ENCODE peak calls at places on chromosomes 16 and 17, in six cellular contexts. Q is HCT116, R is H1, S is GM12878, K is K562, M is HepG2. O is an unnamed sample.

GRCh38 chr16:180921-181667 is 835 bp downstream of the HBQ1 start:
- DNase-seq in R (peak; percentile 54), S (peak; percentile 7), M (peak; percentile 76), K (peak; percentile 88), Q (peak; percentile 12), O (peak; percentile 81)

GRCh38 chr16:67530013-67530939 is 1.6 kb downstream of the RIPOR1 start:
- DNase-seq in S (no peak), R (no peak), K (peak; percentile 53), Q (no peak), M (no peak), O (no peak)

GRCh38 chr16:21100447-21100846 is 50.2 kb downstream of the DNAH3 start:
- DNase-seq in S (no peak), R (no peak), Q (peak; percentile 19), M (no peak), K (no peak), O (no peak)

GRCh38 chr17:78993981-78994671 is 14.4 kb upstream of the LGALS3BP start:
- DNase-seq in M (no peak), R (no peak), S (no peak), K (no peak), Q (no peak), O (no peak)

GRCh38 chr16:57618306-57619132 is 9.9 kb upstream of the ADGRG1 start:
- DNase-seq in M (no peak), S (no peak), K (no peak), R (no peak), Q (no peak), O (no peak)

GRCh38 chr16:85328665-85329058 is 216.4 kb upstream of the CIBAR2 start:
- DNase-seq in R (no peak), M (no peak), K (peak; percentile 66), Q (no peak), S (no peak), O (no peak)

GRCh38 chr17:45338023-45338781 is 21.4 kb upstream of the MAP3K14 start:
- DNase-seq in S (no peak), Q (no peak), R (no peak), M (no peak), K (no peak), O (no peak)

GRCh38 chr16:87628940-87629339 is 26.6 kb downstream of the JPH3 start:
- DNase-seq in S (no peak), R (no peak), K (no peak), Q (no peak), M (no peak), O (no peak)

GRCh38 chr16:67860589-67861398 is 12.1 kb upstream of the EDC4 start:
- DNase-seq in M (no peak), S (no peak), Q (no peak), K (no peak), R (no peak), O (no peak)

GRCh38 chr17:39139137-39139516 is 12.3 kb downstream of the PLXDC1 start:
- DNase-seq in S (no peak), M (no peak), R (no peak), K (no peak), Q (no peak), O (no peak)

GRCh38 chr17:75783069-75783783 is 1.4 kb upstream of the UNK start:
- DNase-seq in R (no peak), K (no peak), S (peak; percentile 83), M (peak; percentile 52), Q (peak; percentile 80), O (no peak)

GRCh38 chr16:63361032-63361624 is 1324.9 kb upstream of the CDH8 start:
- DNase-seq in K (peak; percentile 23), Q (peak; percentile 15), S (no peak), R (no peak), M (peak; percentile 46), O (peak; percentile 39)

GRCh38 chr16:49608095-49608494 is 234.5 kb downstream of the C16orf78 start:
- DNase-seq in M (no peak), Q (no peak), S (no peak), K (no peak), R (no peak), O (no peak)

GRCh38 chr17:27415090-27415795 is 41.0 kb upstream of the KSR1 start:
- DNase-seq in M (no peak), Q (no peak), S (no peak), R (no peak), K (peak; percentile 35), O (no peak)

GRCh38 chr17:9646556-9646905 is 1.2 kb downstream of the USP43 start:
- DNase-seq in M (no peak), K (no peak), R (no peak), Q (no peak), S (no peak), O (no peak)

GRCh38 chr16:51035110-51035498 is 116.0 kb downstream of the SALL1 start:
- DNase-seq in S (no peak), Q (no peak), M (no peak), K (no peak), R (no peak), O (no peak)

GRCh38 chr17:81794509-81794908 is 9.4 kb upstream of the GCGR start:
- DNase-seq in K (no peak), S (no peak), M (no peak), R (no peak), Q (no peak), O (no peak)

GRCh38 chr17:2815781-2816185 is 19.5 kb downstream of the RAP1GAP2 start:
- DNase-seq in M (no peak), S (no peak), Q (no peak), K (no peak), R (no peak), O (no peak)

GRCh38 chr16:67312450-67313118 is 14.0 kb downstream of the KCTD19 start:
- DNase-seq in M (no peak), S (no peak), Q (no peak), R (no peak), K (no peak), O (no peak)

GRCh38 chr16:2003231-2003826 is 6.3 kb downstream of the ZNF598 start:
- DNase-seq in R (no peak), Q (no peak), S (no peak), K (no peak), M (no peak), O (no peak)

GRCh38 chr17:46273541-46274236 is 21.2 kb upstream of the LRRC37A start:
- DNase-seq in K (no peak), S (no peak), Q (no peak), M (no peak), R (no peak), O (no peak)

GRCh38 chr17:2869604-2870003 is 73.4 kb downstream of the RAP1GAP2 start:
- DNase-seq in R (no peak), K (no peak), S (no peak), M (no peak), Q (no peak), O (no peak)

GRCh38 chr16:80063028-80063767 is 462.7 kb upstream of the MAF start:
- DNase-seq in K (no peak), M (no peak), S (no peak), R (no peak), Q (no peak), O (peak; percentile 3)
- TF ChIP-seq ZNF274 in K (no peak), M (no peak), S (no peak), R (no peak), Q (no peak), O (no peak)

DNA sequence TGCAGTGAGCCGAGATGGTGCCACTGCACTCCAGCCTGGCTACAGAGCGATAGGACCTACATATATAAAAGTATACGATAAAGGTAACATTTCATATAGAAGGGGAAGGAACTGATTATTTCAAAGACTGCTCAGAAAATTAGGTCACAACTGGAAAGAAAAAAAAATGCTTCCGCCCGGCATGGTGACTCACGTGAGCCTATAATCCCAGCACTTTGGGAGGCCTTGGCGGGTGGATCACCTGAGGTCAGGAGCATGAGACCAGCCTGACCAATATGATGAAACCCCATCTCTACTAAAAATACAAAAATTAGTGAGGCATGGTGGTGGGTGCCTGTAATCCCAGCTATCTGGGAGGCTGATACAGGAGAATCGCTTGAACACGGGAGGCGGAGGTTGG is 7.8 kb downstream of the TEX14 start:
- DNase-seq in M (no peak), R (no peak), S (no peak), K (no peak), Q (no peak), O (no peak)
- TF ChIP-seq ZNF274 in M (no peak), R (no peak), S (no peak), K (no peak), Q (no peak), O (no peak)

GRCh38 chr17:77832180-77832560 is 126.3 kb upstream of the TNRC6C start:
- DNase-seq in R (no peak), Q (no peak), M (no peak), K (no peak), S (no peak), O (no peak)

GRCh38 chr17:77830816-77831490 is 127.5 kb upstream of the TNRC6C start:
- DNase-seq in M (no peak), K (no peak), R (no peak), S (no peak), Q (no peak), O (no peak)

GRCh38 chr17:77829871-77830799 is 128.4 kb upstream of the TNRC6C start:
- DNase-seq in S (no peak), Q (no peak), K (peak; percentile 42), R (no peak), M (no peak), O (no peak)

GRCh38 chr17:77833769-77834168 is 124.7 kb upstream of the TNRC6C start:
- DNase-seq in Q (no peak), M (no peak), K (no peak), S (peak; percentile 58), R (no peak), O (no peak)

DNA sequence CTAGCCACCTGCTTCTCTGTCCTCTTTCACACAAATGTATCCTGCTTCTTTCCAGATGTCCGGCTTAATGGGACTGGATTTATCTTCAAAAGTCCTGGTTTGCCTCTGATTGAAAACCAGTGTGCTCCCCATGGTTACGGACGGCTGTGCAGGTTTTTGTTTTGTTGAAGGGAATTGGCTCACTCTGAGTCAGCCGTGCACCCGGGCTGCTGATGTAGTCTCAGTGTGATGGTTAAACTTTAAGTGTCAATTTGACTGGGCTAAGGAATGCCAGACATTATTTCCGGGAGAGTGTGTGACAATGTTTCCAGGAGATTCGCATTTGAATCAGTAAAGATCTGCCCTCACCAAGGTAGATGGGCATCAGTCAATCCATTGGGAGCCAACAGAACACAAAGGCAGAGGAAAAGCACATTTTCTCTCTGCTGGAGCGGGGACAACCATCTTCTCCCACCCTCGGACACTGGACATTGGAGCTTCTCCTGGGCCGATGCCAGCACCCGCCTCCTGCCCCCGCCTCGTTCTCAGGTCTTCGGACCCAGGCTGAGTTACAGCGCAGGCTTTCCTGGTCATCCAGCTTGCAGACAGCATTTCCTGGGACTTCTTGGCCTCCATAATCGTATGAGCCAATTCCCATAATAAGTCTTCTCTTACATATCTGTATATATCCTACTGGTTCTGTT is 126.9 kb upstream of the TNRC6C start:
- DNase-seq in K (no peak), R (no peak), M (no peak), Q (no peak), S (no peak), O (no peak)
- TF ChIP-seq ZNF274 in K (no peak), R (no peak), M (no peak), Q (no peak), S (no peak), O (no peak)

GRCh38 chr16:28130099-28131088 is 66.9 kb upstream of the GSG1L start:
- DNase-seq in Q (no peak), K (no peak), S (no peak), R (no peak), M (no peak), O (no peak)

GRCh38 chr16:28131743-28132393 is 68.4 kb upstream of the GSG1L start:
- DNase-seq in S (no peak), M (no peak), Q (no peak), R (no peak), K (no peak), O (no peak)

GRCh38 chr16:28126684-28127620 is 63.4 kb upstream of the GSG1L start:
- DNase-seq in K (no peak), M (no peak), Q (no peak), S (no peak), R (no peak), O (no peak)

GRCh38 chr16:28133666-28134065 is 70.2 kb upstream of the GSG1L start:
- DNase-seq in K (no peak), R (no peak), S (no peak), M (no peak), Q (no peak), O (no peak)

GRCh38 chr16:28131210-28131609 is 67.7 kb upstream of the GSG1L start:
- DNase-seq in M (no peak), K (no peak), Q (no peak), R (no peak), S (no peak), O (no peak)
- TF ChIP-seq ZNF274 in M (no peak), K (no peak), Q (no peak), R (no peak), S (no peak), O (no peak)

O was measured in NT2/D1.